ENCODE peak calls at places on chromosomes 2 and 18, in six cellular contexts. P is PC-9, H is kidney epithelial cell, A is fibroblast of mammary gland, V is A549, T is natural killer cell. N is an unnamed sample.

GRCh38 chr2:188975497-188976102 is 1.4 kb downstream of the COL3A1 start:
- DNase-seq in A (peak), V (no peak), H (no peak), T (no peak), P (no peak), N (no peak)

GRCh38 chr2:72862239-72862988 is 24.8 kb upstream of the SPR start:
- DNase-seq in V (peak), T (peak), H (peak), P (peak), A (peak), N (peak)

GRCh38 chr18:79643049-79643765 is 36.4 kb upstream of the CTDP1 start:
- DNase-seq in V (no peak), P (no peak), T (no peak), H (no peak), A (no peak), N (no peak)

GRCh38 chr2:139374307-139374850 is 594.2 kb upstream of the NXPH2 start:
- DNase-seq in P (no peak), A (no peak), T (no peak), H (peak), V (no peak), N (no peak)

GRCh38 chr18:40851014-40851429 is 1104.0 kb upstream of the PIK3C3 start:
- DNase-seq in V (no peak), A (peak), H (peak), T (no peak), P (no peak), N (peak)

GRCh38 chr2:6665093-6665721 is 200.5 kb downstream of the CMPK2 start:
- DNase-seq in H (no peak), T (no peak), A (no peak), V (no peak), P (no peak), N (no peak)

GRCh38 chr2:42067521-42067920 is 19.7 kb downstream of the PKDCC start:
- DNase-seq in H (no peak), A (no peak), V (no peak), T (no peak), P (no peak), N (no peak)

GRCh38 chr2:101883860-101884259 is 107.9 kb upstream of the IL1R2 start:
- DNase-seq in V (peak), T (no peak), H (no peak), A (peak), P (peak), N (peak)

GRCh38 chr2:121136323-121136722 is 148.7 kb downstream of the TFCP2L1 start:
- DNase-seq in T (no peak), P (no peak), V (peak), A (no peak), H (no peak), N (no peak)

GRCh38 chr18:3037423-3037915 is 24.5 kb upstream of the LPIN2 start:
- DNase-seq in P (peak), T (no peak), A (peak), V (peak), H (peak), N (peak)

GRCh38 chr2:215529271-215529670 is 93.4 kb upstream of the FN1 start:
- DNase-seq in V (peak), T (no peak), A (peak), H (no peak), P (peak), N (peak)

GRCh38 chr2:65504814-65505697 is 72.7 kb upstream of the SPRED2 start:
- DNase-seq in H (no peak), A (no peak), T (no peak), V (no peak), P (peak), N (no peak)

GRCh38 chr2:58479557-58480120 is 238.5 kb upstream of the FANCL start:
- DNase-seq in T (no peak), P (no peak), H (no peak), V (no peak), A (no peak), N (no peak)

GRCh38 chr2:170222298-170222697 is 44.4 kb downstream of the MYO3B start:
- DNase-seq in T (no peak), V (no peak), H (no peak), A (no peak), P (no peak), N (peak)

GRCh38 chr2:63049291-63050185 is 1.1 kb upstream of the OTX1 start:
- DNase-seq in A (peak), T (no peak), V (peak), H (no peak), P (peak), N (no peak)

DNA sequence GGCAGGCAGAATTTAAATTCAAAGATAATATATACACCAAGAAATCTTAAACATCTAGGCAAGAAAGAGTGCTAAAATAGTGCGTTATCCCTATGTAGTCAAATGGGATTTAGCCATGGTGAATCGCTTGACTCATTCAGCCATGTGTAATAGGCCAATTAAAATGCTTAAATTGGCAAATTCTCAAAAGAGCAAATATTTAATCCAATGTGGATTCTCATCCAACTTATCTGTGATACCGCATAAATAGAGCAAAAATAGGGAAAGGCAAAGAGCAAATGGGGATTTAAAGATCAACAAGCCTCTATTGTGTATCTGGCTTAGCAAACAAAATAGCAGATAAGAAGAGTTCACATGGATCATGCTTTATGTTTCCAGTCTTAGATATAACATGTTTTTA is 123.2 kb upstream of the RPRM start:
- DNase-seq in A (no peak), T (no peak), V (no peak), P (no peak), H (no peak), N (no peak)
- TF ChIP-seq CTCF in A (no peak), T (no peak), V (no peak), P (no peak), H (no peak), N (no peak)

GRCh38 chr2:113976277-113976928 is 86.5 kb downstream of the ACTR3 start:
- DNase-seq in P (no peak), A (no peak), H (no peak), T (no peak), V (no peak), N (no peak)

GRCh38 chr2:113979172-113980128 is 89.6 kb downstream of the ACTR3 start:
- DNase-seq in T (peak), V (peak), H (no peak), P (no peak), A (no peak), N (no peak)

GRCh38 chr2:113978524-113979171 is 88.8 kb downstream of the ACTR3 start:
- DNase-seq in P (no peak), H (no peak), A (no peak), T (no peak), V (no peak), N (no peak)

GRCh38 chr2:113977060-113977659 is 87.3 kb downstream of the ACTR3 start:
- DNase-seq in V (no peak), A (no peak), T (no peak), P (no peak), H (no peak), N (no peak)

GRCh38 chr2:113977660-113978523 is 88.0 kb downstream of the ACTR3 start:
- DNase-seq in T (no peak), H (peak), A (peak), P (peak), V (no peak), N (peak)
- TF ChIP-seq CTCF in T (no peak), H (peak), A (peak), P (peak), V (no peak), N (peak)

GRCh38 chr2:28750316-28751101 is 1.1 kb upstream of the PPP1CB start:
- DNase-seq in A (no peak), H (peak), P (no peak), T (peak), V (peak), N (no peak)
- TF ChIP-seq CTCF in A (no peak), H (peak), P (no peak), T (no peak), V (no peak), N (no peak)

GRCh38 chr2:68901199-68901515 is 30.0 kb upstream of the BMP10 start:
- DNase-seq in V (no peak), A (peak), P (no peak), T (no peak), H (no peak), N (peak)

GRCh38 chr2:68905116-68905515 is 33.9 kb upstream of the BMP10 start:
- DNase-seq in H (no peak), V (no peak), P (no peak), A (no peak), T (no peak), N (no peak)

GRCh38 chr2:68901561-68901960 is 30.4 kb upstream of the BMP10 start:
- DNase-seq in H (no peak), P (no peak), A (no peak), V (no peak), T (no peak), N (no peak)

DNA sequence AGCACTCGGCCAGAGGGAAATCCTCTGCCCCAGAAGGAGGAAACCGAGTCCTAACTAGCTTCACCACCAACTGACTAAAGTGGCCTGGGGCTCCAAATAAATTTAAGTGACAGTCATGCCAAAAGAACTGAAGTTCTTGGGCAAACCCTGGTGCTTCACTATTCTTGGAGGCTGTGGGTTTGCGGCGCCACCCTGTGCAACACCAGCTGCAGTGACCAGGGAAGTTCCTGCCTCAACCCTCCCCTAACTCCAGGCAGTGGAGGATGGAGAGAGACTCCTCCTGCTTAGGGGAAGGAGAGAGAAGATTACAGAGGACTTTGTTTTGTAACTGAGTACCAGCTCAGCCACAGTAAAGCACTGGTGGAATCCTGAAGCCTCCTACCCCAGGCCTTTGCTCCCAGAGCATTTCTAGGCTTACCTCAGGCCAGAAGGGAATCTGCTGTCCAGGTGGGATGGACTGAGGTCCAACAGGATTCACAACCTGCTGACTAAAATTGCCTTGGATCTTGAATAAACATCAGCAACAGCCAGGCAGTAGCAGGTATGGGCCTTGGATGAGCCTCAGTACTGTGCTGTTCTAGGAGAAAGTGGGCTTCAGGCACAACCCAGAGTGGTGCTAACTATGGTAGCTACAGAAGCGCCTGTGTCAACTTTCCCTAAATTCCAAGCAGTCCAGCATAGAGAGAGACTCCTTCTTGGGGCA is 29.4 kb upstream of the BMP10 start:
- DNase-seq in T (no peak), H (no peak), V (no peak), P (no peak), A (no peak), N (no peak)
- TF ChIP-seq CTCF in T (no peak), H (no peak), V (no peak), P (no peak), A (no peak), N (no peak)

GRCh38 chr2:84944257-84944909 is 26.6 kb upstream of the KCMF1 start:
- DNase-seq in P (no peak), V (no peak), H (no peak), T (no peak), A (no peak), N (no peak)
- TF ChIP-seq CTCF in P (no peak), V (no peak), H (no peak), T (no peak), A (no peak), N (no peak)

GRCh38 chr2:145752091-145752806 is 1232.3 kb upstream of the ZEB2 start:
- DNase-seq in V (peak), A (peak), P (no peak), H (no peak), T (no peak), N (peak)

GRCh38 chr2:145751634-145752033 is 1231.7 kb upstream of the ZEB2 start:
- DNase-seq in H (no peak), A (peak), P (no peak), V (no peak), T (no peak), N (peak)

GRCh38 chr2:145750074-145750473 is 1230.2 kb upstream of the ZEB2 start:
- DNase-seq in A (no peak), T (no peak), V (no peak), P (no peak), H (no peak), N (no peak)

GRCh38 chr2:145750617-145751016 is 1230.7 kb upstream of the ZEB2 start:
- DNase-seq in T (no peak), P (no peak), A (no peak), H (no peak), V (no peak), N (no peak)

GRCh38 chr2:145751155-145751554 is 1231.2 kb upstream of the ZEB2 start:
- DNase-seq in P (no peak), V (no peak), A (no peak), T (no peak), H (no peak), N (peak)
- TF ChIP-seq CTCF in P (no peak), V (no peak), A (no peak), T (no peak), H (no peak), N (no peak)

GRCh38 chr2:151071906-151072305 is 189.8 kb downstream of the RBM43 start:
- DNase-seq in P (no peak), A (peak), H (no peak), T (no peak), V (no peak), N (no peak)

GRCh38 chr2:151067658-151068369 is 193.8 kb downstream of the RBM43 start:
- DNase-seq in H (no peak), P (no peak), V (no peak), A (no peak), T (no peak), N (no peak)

GRCh38 chr2:151070253-151070652 is 191.4 kb downstream of the RBM43 start:
- DNase-seq in P (no peak), A (no peak), V (no peak), T (no peak), H (no peak), N (no peak)

GRCh38 chr2:151071382-151071781 is 190.3 kb downstream of the RBM43 start:
- DNase-seq in T (no peak), A (peak), P (peak), H (no peak), V (peak), N (peak)
- TF ChIP-seq CTCF in T (no peak), A (peak), P (peak), H (peak), V (peak), N (no peak)

GRCh38 chr18:845152-845819 is 33.2 kb upstream of the YES1 start:
- DNase-seq in T (no peak), H (no peak), A (peak), P (peak), V (peak), N (peak)
- TF ChIP-seq CTCF in T (no peak), H (no peak), A (no peak), P (no peak), V (no peak), N (no peak)

DNA sequence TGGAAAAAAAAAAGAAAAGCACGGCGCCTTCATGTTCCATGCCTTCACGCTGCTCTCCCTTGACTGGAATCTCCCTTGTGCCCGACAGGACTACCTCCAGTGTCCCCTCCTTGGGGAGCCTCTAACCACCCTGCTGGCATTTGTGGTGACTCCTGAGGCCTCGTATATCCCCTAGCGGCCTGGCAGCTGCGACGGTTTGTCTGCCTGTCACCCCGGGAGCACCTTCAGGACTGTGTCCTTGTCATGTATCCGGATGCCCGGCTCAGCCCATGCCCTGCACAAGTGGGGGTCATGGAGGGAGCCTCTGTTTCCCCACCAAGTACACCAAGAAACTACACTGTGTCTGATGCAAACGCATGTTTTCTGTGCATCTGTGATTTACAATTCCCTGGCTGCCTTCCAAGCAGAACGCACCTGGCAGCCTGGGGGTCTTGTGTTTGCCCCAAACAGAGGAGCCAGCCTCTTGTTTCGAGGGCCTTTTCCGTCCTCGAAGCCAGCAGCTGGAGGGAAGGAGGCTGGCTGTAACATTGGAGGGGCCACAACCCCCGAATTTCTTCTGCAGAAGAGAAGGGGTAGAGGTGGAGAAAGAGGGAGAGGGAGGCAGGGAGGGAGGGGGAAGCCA is 18.9 kb downstream of the TWIST2 start:
- DNase-seq in T (no peak), A (no peak), P (no peak), V (no peak), H (no peak), N (no peak)
- TF ChIP-seq CTCF in T (no peak), A (no peak), P (no peak), V (no peak), H (no peak), N (no peak)

N was measured in MCF 10A.